ENCODE peak calls at places on chromosomes 13 and 19, in eight cellular contexts. O, V, N, Q, S, X, F and L are unnamed samples.

GRCh38 chr13:25347156-25347555 is 24.6 kb upstream of the ATP8A2 start:
- ATAC-seq in O (no peak), V (no peak), N (no peak), Q (no peak), S (no peak), X (no peak), F (no peak), L (no peak)

GRCh38 chr13:51581148-51581820 is 3.0 kb upstream of the WDFY2 start:
- ATAC-seq in O (no peak), V (no peak), N (no peak), Q (no peak), S (no peak), X (no peak), F (no peak), L (no peak)

GRCh38 chr19:27393591-27393990 is 1819.4 kb downstream of the UQCRFS1 start:
- ATAC-seq in O (no peak), V (no peak), N (no peak), Q (no peak), S (no peak), X (no peak), F (no peak), L (no peak)

GRCh38 chr13:77306458-77306857 is 20.4 kb downstream of the MYCBP2 start:
- ATAC-seq in O (no peak), V (no peak), N (no peak), Q (no peak), S (no peak), X (no peak), F (no peak), L (no peak)

GRCh38 chr13:110665491-110666254 is 40.2 kb downstream of the CARS2 start:
- ATAC-seq in O (no peak), V (no peak), N (no peak), Q (no peak), S (no peak), X (peak; percentile 42), F (no peak), L (no peak)

GRCh38 chr13:43094901-43095300 is 71.5 kb downstream of the DNAJC15 start:
- ATAC-seq in O (peak; percentile 97), V (no peak), N (peak; percentile 89), Q (no peak), S (no peak), X (no peak), F (no peak), L (peak; percentile 99)

GRCh38 chr13:29577135-29578051 is 18.1 kb downstream of the SLC7A1 start:
- ATAC-seq in O (no peak), V (no peak), N (no peak), Q (no peak), S (no peak), X (peak; percentile 79), F (peak; percentile 76), L (no peak)

GRCh38 chr19:52943134-52943883 is 19.4 kb downstream of the ZNF816 start:
- ATAC-seq in O (no peak), V (no peak), N (no peak), Q (no peak), S (no peak), X (no peak), F (no peak), L (no peak)

GRCh38 chr19:51729781-51730180 is 6.0 kb upstream of the HAS1 start:
- ATAC-seq in O (no peak), V (no peak), N (no peak), Q (no peak), S (no peak), X (no peak), F (no peak), L (no peak)

GRCh38 chr19:16066611-16067104 is 9.6 kb upstream of the TPM4 start:
- ATAC-seq in O (peak; percentile 28), V (peak; percentile 54), N (no peak), Q (peak; percentile 44), S (peak; percentile 65), X (peak; percentile 21), F (peak; percentile 21), L (no peak)

GRCh38 chr13:33106656-33107402 is 90.6 kb downstream of the KL start:
- ATAC-seq in O (no peak), V (no peak), N (no peak), Q (no peak), S (no peak), X (no peak), F (no peak), L (no peak)

GRCh38 chr13:96052655-96053002 is 572 bp downstream of the UGGT2 start:
- ATAC-seq in O (no peak), V (peak; percentile 62), N (no peak), Q (peak; percentile 58), S (peak; percentile 76), X (peak; percentile 46), F (peak; percentile 38), L (no peak)

GRCh38 chr13:110479648-110480047 is 81.9 kb downstream of the RAB20 start:
- ATAC-seq in O (no peak), V (no peak), N (no peak), Q (peak; percentile 61), S (no peak), X (peak; percentile 64), F (peak; percentile 57), L (no peak)

GRCh38 chr13:20482275-20482761 is 43.3 kb downstream of the CRYL1 start:
- ATAC-seq in O (no peak), V (no peak), N (no peak), Q (no peak), S (no peak), X (no peak), F (no peak), L (no peak)

GRCh38 chr13:96982672-96983071 is 11.6 kb downstream of the OXGR1 start:
- ATAC-seq in O (no peak), V (no peak), N (no peak), Q (no peak), S (no peak), X (peak; percentile 62), F (peak; percentile 79), L (no peak)

GRCh38 chr19:42280761-42281174 is 11.7 kb downstream of the CIC start:
- ATAC-seq in O (no peak), V (no peak), N (no peak), Q (peak; percentile 55), S (peak; percentile 2), X (peak; percentile 12), F (peak; percentile 24), L (no peak)

GRCh38 chr13:112443191-112444000 is 67.2 kb downstream of the SPACA7 start:
- ATAC-seq in O (no peak), V (peak; percentile 67), N (no peak), Q (no peak), S (peak; percentile 74), X (no peak), F (peak; percentile 72), L (no peak)

GRCh38 chr13:107999751-108000150 is 215.6 kb downstream of the LIG4 start:
- ATAC-seq in O (no peak), V (no peak), N (no peak), Q (no peak), S (no peak), X (no peak), F (no peak), L (no peak)

GRCh38 chr13:110136660-110137585 is 170.0 kb downstream of the COL4A1 start:
- ATAC-seq in O (no peak), V (no peak), N (no peak), Q (peak; percentile 28), S (no peak), X (peak; percentile 54), F (peak; percentile 58), L (no peak)

GRCh38 chr13:87322386-87322785 is 348.8 kb upstream of the SLITRK5 start:
- ATAC-seq in O (no peak), V (no peak), N (no peak), Q (no peak), S (no peak), X (no peak), F (no peak), L (no peak)

GRCh38 chr13:24617394-24618218 is 62.6 kb upstream of the ATP12A start:
- ATAC-seq in O (no peak), V (no peak), N (no peak), Q (no peak), S (no peak), X (no peak), F (no peak), L (no peak)

GRCh38 chr19:6611441-6611852 is 20.5 kb upstream of the CD70 start:
- ATAC-seq in O (peak; percentile 33), V (peak; percentile 58), N (no peak), Q (no peak), S (no peak), X (no peak), F (no peak), L (no peak)

GRCh38 chr13:88124142-88124541 is 453.0 kb downstream of the SLITRK5 start:
- ATAC-seq in O (no peak), V (no peak), N (no peak), Q (no peak), S (no peak), X (no peak), F (no peak), L (no peak)

GRCh38 chr13:40352385-40352778 is 314.1 kb downstream of the FOXO1 start:
- ATAC-seq in O (no peak), V (no peak), N (no peak), Q (peak; percentile 81), S (no peak), X (peak; percentile 91), F (peak; percentile 89), L (no peak)

GRCh38 chr13:38697628-38698333 is 10.9 kb downstream of the FREM2 start:
- ATAC-seq in O (no peak), V (no peak), N (no peak), Q (peak; percentile 86), S (no peak), X (no peak), F (no peak), L (no peak)

GRCh38 chr19:19508217-19508616 is 7.1 kb downstream of the TSSK6 start:
- ATAC-seq in O (no peak), V (no peak), N (no peak), Q (no peak), S (no peak), X (no peak), F (no peak), L (no peak)

GRCh38 chr19:4584670-4585460 is 25.4 kb upstream of the SEMA6B start:
- ATAC-seq in O (no peak), V (no peak), N (no peak), Q (no peak), S (peak; percentile 11), X (no peak), F (no peak), L (no peak)

GRCh38 chr13:36086117-36086516 is 45.1 kb downstream of the DCLK1 start:
- ATAC-seq in O (no peak), V (no peak), N (no peak), Q (no peak), S (no peak), X (no peak), F (no peak), L (no peak)

GRCh38 chr19:33339750-33340029 is 33.8 kb upstream of the CEBPG start:
- ATAC-seq in O (no peak), V (no peak), N (no peak), Q (no peak), S (no peak), X (no peak), F (no peak), L (no peak)

GRCh38 chr13:51997641-51998330 is 13.5 kb downstream of the ATP7B start:
- ATAC-seq in O (no peak), V (peak; percentile 38), N (no peak), Q (no peak), S (no peak), X (no peak), F (no peak), L (no peak)

GRCh38 chr13:110055089-110055488 is 251.9 kb downstream of the COL4A1 start:
- ATAC-seq in O (peak; percentile 53), V (no peak), N (peak; percentile 67), Q (no peak), S (no peak), X (no peak), F (no peak), L (peak; percentile 56)